ENCODE peak calls at places on chromosomes 7 and 10, in eight cellular contexts. R, I, O, A, U, V, K and Z are unnamed samples.
A peak's percentile ranks its signal among the peaks of the same experiment; 100 is the strongest.

GRCh38 chr7:117892821-117893220 is 19.6 kb upstream of the CTTNBP2 start:
- DNase-seq in K (no peak), R (no peak), I (no peak), U (no peak), V (no peak), O (no peak), A (no peak), Z (no peak)

GRCh38 chr7:51139796-51140195 is 176.8 kb downstream of the COBL start:
- DNase-seq in I (no peak), R (no peak), U (no peak), O (no peak), K (peak; percentile 16), A (no peak), V (no peak), Z (no peak)

GRCh38 chr7:120337308-120337907 is 64.4 kb downstream of the KCND2 start:
- DNase-seq in O (peak; percentile 13), A (no peak), R (no peak), V (no peak), K (no peak), U (no peak), I (no peak), Z (peak; percentile 7)

GRCh38 chr7:135392701-135393100 is 117.2 kb downstream of the CNOT4 start:
- DNase-seq in R (no peak), V (no peak), I (no peak), K (no peak), A (no peak), U (no peak), O (no peak), Z (no peak)

GRCh38 chr10:79327090-79327457 is 20.2 kb upstream of the PPIF start:
- DNase-seq in O (no peak), I (no peak), A (no peak), V (no peak), R (no peak), U (no peak), K (no peak), Z (no peak)

GRCh38 chr7:90900640-90901353 is 304.7 kb downstream of the CDK14 start:
- DNase-seq in A (no peak), I (no peak), R (no peak), O (no peak), K (no peak), V (no peak), U (no peak), Z (no peak)

GRCh38 chr7:20019757-20020432 is 197.3 kb downstream of the MACC1 start:
- DNase-seq in R (no peak), I (no peak), K (no peak), V (no peak), O (no peak), A (no peak), U (no peak), Z (no peak)

GRCh38 chr10:87767253-87767652 is 50.8 kb downstream of the ATAD1 start:
- DNase-seq in V (no peak), I (peak; percentile 35), U (no peak), A (no peak), R (no peak), O (no peak), K (no peak), Z (no peak)

GRCh38 chr10:36725581-36726520 is 399.5 kb upstream of the ANKRD30A start:
- DNase-seq in O (peak; percentile 5), I (peak; percentile 83), V (no peak), K (peak; percentile 0), R (no peak), A (peak; percentile 56), U (no peak), Z (peak; percentile 1)

GRCh38 chr10:31317652-31318381 is 1.2 kb upstream of the ZEB1 start:
- DNase-seq in K (no peak), U (no peak), O (no peak), V (no peak), R (no peak), A (no peak), I (no peak), Z (no peak)

GRCh38 chr7:158957507-158957900 is 101.1 kb downstream of the DYNC2I1 start:
- DNase-seq in O (no peak), V (no peak), A (no peak), I (no peak), U (no peak), K (no peak), R (no peak), Z (no peak)

GRCh38 chr7:158955146-158955870 is 99.0 kb downstream of the DYNC2I1 start:
- DNase-seq in O (no peak), U (no peak), A (no peak), I (no peak), R (no peak), K (no peak), V (no peak), Z (no peak)

GRCh38 chr7:158956805-158957506 is 100.6 kb downstream of the DYNC2I1 start:
- DNase-seq in V (no peak), R (no peak), K (no peak), I (no peak), A (no peak), O (no peak), U (no peak), Z (no peak)

GRCh38 chr7:158957921-158958471 is 101.6 kb downstream of the DYNC2I1 start:
- DNase-seq in V (no peak), R (peak; percentile 92), O (no peak), A (no peak), K (peak; percentile 85), U (peak; percentile 44), I (no peak), Z (no peak)

GRCh38 chr7:158955932-158956804 is 99.8 kb downstream of the DYNC2I1 start:
- DNase-seq in U (no peak), V (no peak), K (no peak), O (no peak), A (no peak), I (no peak), R (no peak), Z (no peak)
- H3K4me3 ChIP-seq in U (no peak overlapping the region), V (no peak overlapping the region), K (no peak overlapping the region), O (no peak overlapping the region), A (no peak overlapping the region), I (no peak overlapping the region), R (no peak overlapping the region), Z (no peak overlapping the region)

GRCh38 chr10:15279236-15279635 is 91.9 kb downstream of the FAM171A1 start:
- DNase-seq in R (no peak), A (no peak), I (no peak), K (no peak), U (no peak), V (no peak), O (no peak), Z (no peak)
- H3K4me3 ChIP-seq in R (no peak overlapping the region), A (no peak overlapping the region), I (no peak overlapping the region), K (no peak overlapping the region), U (no peak overlapping the region), V (no peak overlapping the region), O (no peak overlapping the region), Z (no peak overlapping the region)

DNA sequence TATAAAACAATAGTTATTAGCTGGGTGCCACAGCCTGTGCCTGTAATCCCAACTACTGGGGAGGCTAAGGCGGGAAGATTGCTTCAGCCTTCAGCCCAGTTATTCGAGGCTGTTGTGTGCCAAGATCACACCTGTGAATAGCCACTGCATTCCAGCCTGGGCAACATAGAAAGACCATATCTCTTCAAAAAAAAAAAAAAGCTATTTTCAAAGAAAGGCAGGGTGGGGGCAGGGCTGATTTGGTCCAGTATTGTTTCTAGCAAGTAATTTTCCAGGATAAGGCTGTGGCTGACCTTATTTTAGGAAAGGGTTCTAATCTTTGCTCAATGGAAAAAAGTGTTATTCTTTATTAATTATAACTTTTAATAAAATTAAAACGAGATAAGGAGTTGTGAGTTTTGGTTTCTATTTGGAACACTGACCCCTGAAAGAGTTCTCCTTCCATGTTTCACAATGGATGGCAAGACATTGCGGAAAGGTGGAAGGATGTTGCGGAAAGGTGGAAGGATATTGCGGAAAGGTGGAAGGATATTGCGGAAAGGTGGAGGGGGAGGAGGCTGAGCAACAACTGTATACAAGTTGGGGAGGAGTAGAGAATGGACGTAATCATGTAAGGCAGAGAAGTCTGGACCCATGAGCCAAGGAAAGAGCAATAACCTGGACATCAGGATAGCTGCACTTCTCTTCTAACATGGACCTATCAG is 1.5 kb upstream of the C1GALT1 start:
- DNase-seq in K (no peak), I (no peak), O (no peak), A (peak; percentile 10), U (no peak), V (no peak), R (no peak), Z (no peak)
- H3K4me3 ChIP-seq in K (peak overlapping the region; percentile 67), I (peak overlapping the region; percentile 89), O (peak overlapping the region; percentile 85), A (peak overlapping the region; percentile 94), U (peak overlapping the region; percentile 100), V (no peak overlapping the region), R (no peak overlapping the region), Z (peak overlapping the region; percentile 60)

GRCh38 chr7:380724-381210 is 90.8 kb downstream of the FOXL3 start:
- DNase-seq in R (peak; percentile 85), A (peak; percentile 15), I (no peak), K (no peak), U (no peak), O (no peak), V (no peak), Z (no peak)

GRCh38 chr7:381211-382117 is 91.5 kb downstream of the FOXL3 start:
- DNase-seq in O (no peak), R (peak; percentile 83), U (peak; percentile 48), A (peak; percentile 44), V (no peak), I (no peak), K (no peak), Z (no peak)

GRCh38 chr7:379456-380225 is 89.7 kb downstream of the FOXL3 start:
- DNase-seq in A (peak; percentile 57), O (no peak), R (peak; percentile 84), K (no peak), I (no peak), V (no peak), U (peak; percentile 35), Z (no peak)

GRCh38 chr7:378551-379455 is 88.8 kb downstream of the FOXL3 start:
- DNase-seq in I (no peak), A (peak; percentile 53), R (peak; percentile 86), U (no peak), K (peak; percentile 25), O (no peak), V (no peak), Z (no peak)

GRCh38 chr7:380226-380550 is 90.2 kb downstream of the FOXL3 start:
- DNase-seq in U (no peak), A (peak; percentile 22), V (no peak), I (no peak), K (no peak), R (no peak), O (no peak), Z (no peak)
- H3K4me3 ChIP-seq in U (no peak overlapping the region), A (peak overlapping the region; percentile 58), V (no peak overlapping the region), I (no peak overlapping the region), K (no peak overlapping the region), R (no peak overlapping the region), O (no peak overlapping the region), Z (no peak overlapping the region)

DNA sequence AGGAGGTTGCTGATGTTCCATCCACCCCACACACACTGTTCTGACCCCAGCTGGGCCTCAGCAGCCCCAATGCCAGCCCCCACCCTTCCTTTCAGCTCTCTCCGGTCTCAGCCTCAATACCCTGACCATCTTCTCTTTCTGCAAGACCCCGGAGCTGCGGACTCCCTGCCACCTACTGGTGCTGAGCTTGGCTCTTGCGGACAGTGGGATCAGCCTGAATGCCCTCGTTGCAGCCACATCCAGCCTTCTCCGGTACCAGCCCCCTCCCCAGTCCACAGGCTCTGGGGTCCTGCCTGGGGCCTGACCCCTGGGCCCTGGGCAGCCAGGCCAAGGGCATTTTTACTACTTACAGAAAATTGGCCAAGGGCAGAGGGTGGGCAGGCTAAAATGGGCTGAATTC is 2.6 kb downstream of the RGR start:
- DNase-seq in U (no peak), I (no peak), O (no peak), R (peak; percentile 63), A (no peak), V (no peak), K (no peak), Z (no peak)
- H3K4me3 ChIP-seq in U (no peak overlapping the region), I (no peak overlapping the region), O (no peak overlapping the region), R (no peak overlapping the region), A (no peak overlapping the region), V (no peak overlapping the region), K (no peak overlapping the region), Z (no peak overlapping the region)